ENCODE peak calls at places on chromosome 16, in ten cellular contexts. P is CD8-positive, alpha-beta T cell; N is neural progenitor cell; K is kidney; L is CD8-positive, alpha-beta memory T cell; E is heart right ventricle; T is heart left ventricle; V is right atrium auricular region; M is left lung; S is endothelial cell of umbilical vein. F is an unnamed sample. For H3K4me1, the result is how much of the 10 kb centered on the place peaks cover.

GRCh38 chr16:68351991-68352431 is 41.2 kb downstream of the PRMT7 start:
- DNase-seq in M (peak), E (no peak), N (no peak), V (no peak), L (no peak), T (no peak), P (no peak), K (peak), S (no peak), F (no peak)

GRCh38 chr16:52405441-52405840 is 141.5 kb downstream of the TOX3 start:
- DNase-seq in V (no peak), N (no peak), K (no peak), E (no peak), T (no peak), L (no peak), P (no peak), S (no peak), M (no peak), F (no peak)

GRCh38 chr16:85279874-85280545 is 167.7 kb upstream of the CIBAR2 start:
- DNase-seq in M (no peak), K (peak), V (no peak), S (no peak), L (no peak), P (no peak), N (no peak), T (peak), E (peak), F (no peak)

GRCh38 chr16:4015275-4015990 is 100.8 kb downstream of the ADCY9 start:
- DNase-seq in E (no peak), K (peak), M (no peak), N (no peak), T (no peak), V (no peak), L (no peak), P (no peak), S (no peak), F (no peak)

GRCh38 chr16:23711785-23712184 is 1.2 kb downstream of the ERN2 start:
- DNase-seq in S (no peak), T (no peak), M (no peak), K (no peak), L (no peak), E (no peak), N (no peak), P (no peak), V (no peak), F (no peak)

GRCh38 chr16:52383071-52383470 is 163.9 kb downstream of the TOX3 start:
- DNase-seq in T (no peak), M (no peak), K (no peak), V (no peak), E (no peak), S (no peak), N (peak), L (no peak), P (no peak), F (no peak)

GRCh38 chr16:3389663-3390338 is 11.0 kb downstream of the ZSCAN32 start:
- DNase-seq in M (no peak), N (no peak), V (no peak), K (no peak), L (no peak), P (no peak), E (no peak), T (no peak), S (no peak), F (no peak)

GRCh38 chr16:7025616-7026190 is 306.9 kb upstream of the RBFOX1 start:
- DNase-seq in L (no peak), V (no peak), N (peak), K (peak), T (peak), E (peak), M (peak), P (peak), S (no peak), F (no peak)

GRCh38 chr16:22816475-22816874 is 2.5 kb downstream of the HS3ST2 start:
- DNase-seq in P (no peak), K (no peak), L (no peak), N (no peak), S (no peak), T (no peak), V (no peak), E (no peak), M (no peak), F (no peak)

GRCh38 chr16:89331371-89332109 is 114.0 kb downstream of the ZNF778 start:
- DNase-seq in V (no peak), M (no peak), N (no peak), S (no peak), K (no peak), P (peak), L (peak), E (no peak), T (no peak), F (no peak)
- H3K4me1 ChIP-seq in V (under half), M (under half), N (under half), S (half or more), K (under half), P (half or more), L (half or more), E (half or more), T (half or more), F (under half)

GRCh38 chr16:17348826-17349225 is 121.9 kb downstream of the XYLT1 start:
- DNase-seq in M (no peak), S (no peak), L (no peak), N (no peak), T (no peak), E (no peak), P (no peak), K (no peak), V (no peak), F (no peak)

GRCh38 chr16:17347624-17348023 is 123.1 kb downstream of the XYLT1 start:
- DNase-seq in V (no peak), P (no peak), T (peak), M (no peak), K (no peak), L (no peak), N (no peak), S (no peak), E (peak), F (peak)

GRCh38 chr16:17346441-17346773 is 124.4 kb downstream of the XYLT1 start:
- DNase-seq in K (no peak), E (no peak), M (no peak), L (no peak), N (no peak), V (no peak), S (no peak), T (no peak), P (no peak), F (no peak)

GRCh38 chr16:17346774-17347569 is 123.8 kb downstream of the XYLT1 start:
- DNase-seq in S (no peak), M (no peak), P (no peak), K (no peak), N (no peak), V (no peak), E (no peak), L (no peak), T (no peak), F (no peak)

DNA sequence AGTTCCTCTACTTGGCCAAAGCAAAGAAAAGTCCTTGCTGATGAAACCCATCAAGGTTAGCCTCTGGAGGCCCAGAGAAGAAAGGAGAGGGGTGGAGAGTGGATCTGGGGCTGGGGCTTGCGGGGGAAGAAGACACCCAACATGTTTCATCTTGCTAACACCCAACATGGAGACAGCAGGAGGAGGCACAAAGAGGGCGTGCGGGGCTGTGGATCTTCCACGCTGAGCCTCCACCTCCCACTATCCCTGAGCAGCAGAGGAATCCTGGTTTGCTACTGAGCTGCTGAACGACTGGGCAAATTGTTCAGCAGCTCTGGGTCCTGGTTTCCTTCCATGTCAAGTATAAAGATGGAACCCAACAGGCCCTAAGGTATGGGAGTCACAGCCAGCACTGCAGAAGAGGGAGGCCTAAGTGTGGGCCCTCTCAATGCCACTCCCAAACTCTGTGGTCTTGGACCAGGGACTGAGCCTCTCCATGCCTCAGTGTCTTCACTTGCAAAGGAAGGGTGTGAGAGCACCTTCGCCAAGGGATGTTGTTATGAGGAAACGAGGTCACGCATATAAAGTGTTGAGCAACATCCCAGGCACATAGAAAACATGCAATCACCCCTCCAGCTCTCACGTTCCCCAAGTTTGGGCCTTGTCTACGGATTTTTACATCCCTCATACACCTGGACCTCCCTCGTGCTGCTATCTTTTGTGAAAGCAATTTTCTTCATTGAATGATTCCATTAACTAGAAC is 122.5 kb downstream of the XYLT1 start:
- DNase-seq in L (no peak), P (no peak), N (no peak), M (no peak), E (no peak), K (no peak), T (no peak), S (no peak), V (no peak), F (no peak)
- H3K4me1 ChIP-seq in L (half or more), P (under half), N (under half), M (under half), E (under half), K (under half), T (under half), S (under half), V (under half), F (under half)

GRCh38 chr16:89120281-89120680 is 26.6 kb downstream of the ACSF3 start:
- DNase-seq in S (no peak), N (no peak), K (peak), V (no peak), P (no peak), T (peak), E (no peak), L (no peak), M (peak), F (no peak)
- H3K4me1 ChIP-seq in S (under half), N (under half), K (under half), V (under half), P (under half), T (under half), E (under half), L (under half), M (under half), F (under half)

DNA sequence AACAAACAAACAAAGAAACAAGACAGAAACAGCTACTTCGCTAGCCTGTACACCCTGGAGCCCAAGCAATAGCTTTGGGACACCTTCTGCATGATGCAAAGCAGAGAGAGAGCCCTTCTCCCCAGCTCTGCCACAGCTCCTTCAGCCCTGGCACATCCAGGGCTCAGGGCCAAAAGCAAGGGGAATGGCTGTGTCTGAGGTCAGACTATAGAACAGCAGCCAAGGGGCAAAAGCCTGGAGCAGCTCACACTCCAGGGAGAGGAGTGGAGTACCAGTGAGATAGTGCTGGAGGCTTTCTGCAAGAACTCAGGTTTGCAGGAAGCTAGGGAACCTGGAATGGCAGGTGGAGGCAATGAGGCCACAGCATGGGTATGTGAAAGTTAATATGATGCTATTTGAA is 11.6 kb upstream of the SEPHS2 start:
- DNase-seq in T (no peak), N (no peak), L (no peak), V (no peak), K (no peak), M (no peak), P (no peak), S (no peak), E (peak), F (no peak)
- H3K4me1 ChIP-seq in T (under half), N (under half), L (under half), V (under half), K (under half), M (under half), P (under half), S (under half), E (under half), F (under half)

GRCh38 chr16:69927056-69927757 is 23.9 kb upstream of the CLEC18A start:
- DNase-seq in T (peak), V (peak), P (no peak), E (peak), S (no peak), K (peak), N (no peak), L (no peak), M (peak), F (peak)

GRCh38 chr16:69924777-69925191 is 26.4 kb upstream of the CLEC18A start:
- DNase-seq in N (no peak), T (peak), V (peak), E (peak), K (peak), P (no peak), M (no peak), L (no peak), S (peak), F (peak)

GRCh38 chr16:69926241-69926640 is 24.9 kb upstream of the CLEC18A start:
- DNase-seq in T (no peak), L (no peak), E (no peak), M (no peak), N (no peak), V (no peak), K (no peak), S (no peak), P (no peak), F (no peak)

GRCh38 chr16:69924041-69924775 is 26.9 kb upstream of the CLEC18A start:
- DNase-seq in M (no peak), K (no peak), V (no peak), E (no peak), N (no peak), T (no peak), L (no peak), S (no peak), P (no peak), F (no peak)

DNA sequence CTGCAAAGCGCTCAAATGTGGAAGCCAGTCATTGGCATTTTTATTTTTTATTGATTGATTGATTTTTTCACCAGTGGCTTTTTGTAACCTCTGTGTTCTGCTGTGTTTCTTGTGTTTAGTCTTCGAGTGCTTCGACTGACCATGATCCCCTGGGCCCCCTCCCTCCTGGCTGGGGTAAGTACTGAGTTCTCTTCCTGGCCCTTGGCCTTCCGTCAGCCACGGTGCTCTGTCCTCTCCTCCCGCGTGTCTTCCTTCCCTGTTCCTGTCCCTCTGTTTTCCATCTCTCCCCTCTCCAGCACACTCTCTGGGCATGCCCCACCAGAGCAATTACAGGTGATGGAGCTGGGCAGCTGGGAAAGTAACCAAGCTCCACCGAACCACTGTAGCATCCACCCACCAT is 25.8 kb upstream of the CLEC18A start:
- DNase-seq in V (no peak), M (no peak), E (no peak), N (no peak), S (no peak), K (no peak), L (no peak), T (no peak), P (no peak), F (no peak)
- H3K4me1 ChIP-seq in V (under half), M (under half), E (under half), N (under half), S (under half), K (under half), L (under half), T (under half), P (under half), F (under half)

GRCh38 chr16:88859381-88860091 is 2.6 kb downstream of the TRAPPC2L start:
- DNase-seq in N (no peak), E (no peak), L (no peak), M (no peak), V (no peak), K (no peak), S (no peak), T (no peak), P (no peak), F (no peak)
- H3K4me1 ChIP-seq in N (under half), E (under half), L (under half), M (under half), V (under half), K (under half), S (under half), T (under half), P (under half), F (under half)

GRCh38 chr16:75103994-75104393 is 12.6 kb downstream of the LDHD start:
- DNase-seq in E (no peak), P (no peak), M (no peak), S (no peak), K (no peak), L (no peak), T (no peak), N (no peak), V (no peak), F (no peak)

GRCh38 chr16:75106351-75107274 is 10.0 kb downstream of the LDHD start:
- DNase-seq in N (no peak), P (no peak), E (no peak), M (peak), T (no peak), V (no peak), S (no peak), L (no peak), K (no peak), F (no peak)

GRCh38 chr16:75105306-75106061 is 11.1 kb downstream of the LDHD start:
- DNase-seq in K (peak), S (no peak), L (no peak), N (no peak), V (no peak), M (peak), E (peak), P (no peak), T (peak), F (peak)

GRCh38 chr16:75102595-75102994 is 14.0 kb downstream of the LDHD start:
- DNase-seq in N (no peak), M (no peak), T (no peak), L (no peak), K (no peak), E (no peak), V (no peak), S (no peak), P (no peak), F (no peak)

DNA sequence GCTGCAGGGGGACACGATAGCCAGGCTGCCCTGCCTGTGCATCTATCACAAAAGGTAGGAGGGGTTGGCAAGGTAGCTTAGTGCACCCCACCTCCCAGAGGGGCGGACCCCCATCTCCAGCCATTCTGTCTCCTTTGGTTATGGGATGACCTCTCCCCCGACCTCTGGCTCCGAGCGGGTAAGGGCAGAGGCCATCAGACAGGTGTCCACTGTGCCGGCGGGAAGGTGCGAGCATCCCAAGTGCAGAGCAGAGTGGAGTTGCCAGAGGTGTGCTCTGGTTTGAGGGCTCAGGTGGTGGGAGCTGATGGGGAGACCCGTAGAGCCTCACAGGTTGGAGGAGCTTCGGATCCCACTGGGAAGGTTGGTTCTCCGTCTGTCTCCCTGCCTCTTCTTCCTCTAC is 11.7 kb downstream of the LDHD start:
- DNase-seq in M (no peak), K (no peak), V (no peak), S (no peak), T (no peak), P (no peak), N (no peak), E (no peak), L (no peak), F (no peak)
- H3K4me1 ChIP-seq in M (under half), K (under half), V (under half), S (under half), T (under half), P (under half), N (under half), E (under half), L (under half), F (under half)

GRCh38 chr16:57640185-57640584 is 11.8 kb downstream of the ADGRG1 start:
- DNase-seq in P (no peak), N (no peak), K (no peak), L (no peak), E (no peak), T (no peak), V (no peak), S (no peak), M (no peak), F (no peak)
- H3K4me1 ChIP-seq in P (under half), N (under half), K (under half), L (under half), E (half or more), T (half or more), V (under half), S (under half), M (under half), F (under half)

GRCh38 chr16:73202176-73202729 is 154.3 kb upstream of the ZFHX3 start:
- DNase-seq in L (no peak), E (no peak), N (no peak), M (no peak), T (no peak), V (no peak), K (no peak), P (no peak), S (no peak), F (no peak)

GRCh38 chr16:73193464-73193863 is 145.5 kb upstream of the ZFHX3 start:
- DNase-seq in S (no peak), P (no peak), K (no peak), L (no peak), N (no peak), M (no peak), T (no peak), E (no peak), V (no peak), F (no peak)

GRCh38 chr16:73196670-73197069 is 148.7 kb upstream of the ZFHX3 start:
- DNase-seq in L (no peak), V (peak), S (peak), E (peak), K (no peak), N (peak), M (no peak), P (peak), T (no peak), F (peak)

GRCh38 chr16:73199214-73199613 is 151.3 kb upstream of the ZFHX3 start:
- DNase-seq in S (peak), K (no peak), E (no peak), P (no peak), L (no peak), M (no peak), N (no peak), V (no peak), T (no peak), F (no peak)

GRCh38 chr16:73197598-73197997 is 149.7 kb upstream of the ZFHX3 start:
- DNase-seq in N (no peak), V (no peak), S (no peak), L (no peak), E (no peak), M (no peak), T (no peak), P (no peak), K (no peak), F (no peak)
- H3K4me1 ChIP-seq in N (under half), V (under half), S (under half), L (under half), E (under half), M (under half), T (under half), P (under half), K (under half), F (under half)